ENCODE peak calls at places on chromosomes 6 and 20, in six cellular contexts. G is AG10803, M is left lung, F is HFF-Myc, Q is epithelial cell of proximal tubule, D is left ventricle myocardium inferior. K is an unnamed sample.

GRCh38 chr6:128784266-128784665 is 98.7 kb upstream of the LAMA2 start:
- DNase-seq in G (no peak), M (no peak), F (no peak), Q (no peak), D (no peak), K (no peak)

GRCh38 chr6:107822154-107823046 is 1.7 kb downstream of the SCML4 start:
- DNase-seq in G (no peak), M (no peak), F (no peak), Q (no peak), D (no peak), K (peak)

GRCh38 chr6:129184808-129185366 is 301.9 kb downstream of the LAMA2 start:
- DNase-seq in G (peak), M (no peak), F (no peak), Q (peak), D (no peak), K (no peak)

GRCh38 chr6:129946439-129947140 is 71.8 kb upstream of the L3MBTL3 start:
- DNase-seq in G (no peak), M (no peak), F (no peak), Q (no peak), D (no peak), K (no peak)

GRCh38 chr6:168796106-168796505 is 355.1 kb downstream of the SMOC2 start:
- DNase-seq in G (no peak), M (no peak), F (no peak), Q (no peak), D (no peak), K (no peak)

GRCh38 chr6:36829919-36830544 is 9.2 kb downstream of the CPNE5 start:
- DNase-seq in G (peak), M (no peak), F (no peak), Q (no peak), D (peak), K (no peak)

GRCh38 chr6:7126759-7127158 is 19.0 kb downstream of the RREB1 start:
- DNase-seq in G (no peak), M (no peak), F (no peak), Q (no peak), D (no peak), K (no peak)

GRCh38 chr6:40845588-40845987 is 193.4 kb downstream of the UNC5CL start:
- DNase-seq in G (peak), M (no peak), F (no peak), Q (no peak), D (no peak), K (peak)

GRCh38 chr6:160519603-160520042 is 144.5 kb downstream of the LPA start:
- DNase-seq in G (no peak), M (no peak), F (no peak), Q (no peak), D (no peak), K (peak)

GRCh38 chr6:161073940-161074339 is 82.4 kb downstream of the MAP3K4 start:
- DNase-seq in G (no peak), M (no peak), F (no peak), Q (no peak), D (no peak), K (no peak)

GRCh38 chr6:112691289-112691688 is 344.2 kb downstream of the RFPL4B start:
- DNase-seq in G (peak), M (no peak), F (no peak), Q (peak), D (no peak), K (peak)

GRCh38 chr6:109472132-109472995 is 10.7 kb downstream of the ZBTB24 start:
- DNase-seq in G (no peak), M (no peak), F (no peak), Q (no peak), D (no peak), K (no peak)

GRCh38 chr6:12851123-12851695 is 134.6 kb downstream of the PHACTR1 start:
- DNase-seq in G (peak), M (no peak), F (no peak), Q (no peak), D (no peak), K (no peak)

GRCh38 chr6:157656437-157657005 is 166.5 kb upstream of the SNX9 start:
- DNase-seq in G (no peak), M (no peak), F (no peak), Q (no peak), D (no peak), K (no peak)

GRCh38 chr6:119027465-119027864 is 51.0 kb downstream of the FAM184A start:
- DNase-seq in G (no peak), M (no peak), F (no peak), Q (no peak), D (no peak), K (no peak)

GRCh38 chr6:39204646-39205244 is 24.5 kb downstream of the KCNK5 start:
- DNase-seq in G (no peak), M (no peak), F (no peak), Q (no peak), D (no peak), K (no peak)

GRCh38 chr6:42766163-42766670 is 15.6 kb upstream of the BICRAL start:
- DNase-seq in G (peak), M (no peak), F (no peak), Q (no peak), D (no peak), K (peak)

GRCh38 chr20:53077373-53078205 is 105.4 kb downstream of the TSHZ2 start:
- DNase-seq in G (peak), M (no peak), F (no peak), Q (peak), D (no peak), K (no peak)

GRCh38 chr20:37230200-37230599 is 31.4 kb downstream of the GHRH start:
- DNase-seq in G (no peak), M (no peak), F (no peak), Q (no peak), D (no peak), K (no peak)

GRCh38 chr6:33316603-33317417 is 734 bp downstream of the ZBTB22 start:
- DNase-seq in G (no peak), M (peak), F (no peak), Q (no peak), D (peak), K (no peak)

GRCh38 chr6:47439348-47439668 is 38.3 kb upstream of the CD2AP start:
- DNase-seq in G (no peak), M (no peak), F (no peak), Q (no peak), D (no peak), K (no peak)

GRCh38 chr20:3248167-3248992 is 9.4 kb upstream of the SLC4A11 start:
- DNase-seq in G (peak), M (peak), F (no peak), Q (no peak), D (peak), K (peak)

GRCh38 chr6:113733386-113733785 is 123.8 kb upstream of the MARCKS start:
- DNase-seq in G (peak), M (no peak), F (peak), Q (no peak), D (no peak), K (no peak)

GRCh38 chr6:113731528-113731927 is 125.6 kb upstream of the MARCKS start:
- DNase-seq in G (no peak), M (no peak), F (no peak), Q (no peak), D (no peak), K (no peak)

GRCh38 chr6:113735487-113735886 is 121.7 kb upstream of the MARCKS start:
- DNase-seq in G (no peak), M (no peak), F (no peak), Q (no peak), D (no peak), K (no peak)

GRCh38 chr6:113734886-113735481 is 122.2 kb upstream of the MARCKS start:
- DNase-seq in G (peak), M (no peak), F (no peak), Q (no peak), D (no peak), K (peak)

DNA sequence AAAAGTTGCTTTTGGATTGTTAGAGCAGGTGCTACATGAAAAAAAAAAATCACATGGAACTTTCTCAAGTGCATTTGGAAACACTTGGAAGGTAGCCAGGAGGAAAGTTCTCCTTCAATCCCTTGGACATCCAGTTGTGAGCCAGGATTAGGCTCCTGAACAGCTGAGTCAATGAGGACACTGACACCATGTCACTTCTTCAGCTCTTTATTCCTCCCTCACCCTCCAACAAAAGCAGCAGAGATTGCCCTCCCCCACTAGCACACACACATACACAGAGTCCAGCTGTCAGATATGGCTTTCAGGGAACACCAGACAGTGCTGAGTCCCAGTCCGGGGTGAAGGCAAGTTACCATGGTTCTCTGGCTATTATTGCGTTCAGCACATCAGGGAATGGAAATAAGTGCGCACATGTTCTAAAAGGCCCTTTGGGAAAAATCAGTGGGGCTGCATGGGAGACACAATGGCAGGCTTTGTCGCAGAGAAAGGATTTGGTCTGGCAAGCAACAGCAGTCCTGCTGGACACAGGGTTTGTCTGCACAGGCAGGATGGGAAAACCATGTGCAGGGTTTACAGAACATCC is 124.7 kb upstream of the MARCKS start:
- DNase-seq in G (peak), M (no peak), F (peak), Q (no peak), D (peak), K (peak)
- TF ChIP-seq CTCF in G (no peak), M (no peak), F (peak), Q (peak), D (peak), K (peak)

DNA sequence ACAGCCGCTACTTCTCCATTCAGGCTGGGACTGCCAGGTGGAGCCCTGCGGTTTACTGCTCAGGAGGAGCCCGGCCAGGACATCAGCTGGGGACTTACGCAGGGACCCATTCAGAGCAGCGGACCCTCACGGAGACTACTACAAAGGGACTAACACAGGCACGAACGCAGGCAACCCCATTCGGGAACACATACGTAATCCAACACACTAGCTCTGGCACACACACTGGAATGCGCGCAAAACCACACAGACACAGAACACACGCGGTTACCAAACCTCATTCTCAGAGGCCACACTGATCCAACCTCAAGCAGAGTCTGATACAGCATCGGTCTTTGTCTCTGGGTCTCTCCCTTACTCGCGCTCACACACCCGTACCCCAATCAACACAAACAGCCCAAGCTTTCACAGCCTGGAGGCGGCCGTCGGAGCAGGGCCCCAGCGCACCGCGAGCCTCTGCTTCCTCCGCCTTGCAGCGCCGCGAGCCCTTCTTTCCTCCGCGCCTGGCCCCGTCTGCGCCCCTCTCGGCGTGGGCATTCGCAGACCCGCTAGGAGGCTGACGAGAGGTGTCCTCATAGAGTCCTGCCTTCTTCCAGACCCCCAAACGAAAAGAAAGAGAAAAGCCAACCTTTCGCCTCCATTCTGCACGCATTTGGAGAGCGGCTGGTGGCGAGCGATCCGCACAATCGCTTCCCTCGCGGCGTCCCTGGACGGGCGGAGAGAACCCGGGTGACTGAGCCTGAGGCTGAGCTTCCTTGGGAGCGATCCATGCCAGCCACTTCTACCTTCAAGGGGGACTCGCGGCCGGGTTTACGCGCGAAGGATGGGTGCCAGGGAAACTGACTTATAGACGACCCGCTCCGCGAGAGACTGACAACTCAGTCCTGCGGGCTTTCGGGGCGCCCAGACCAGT is 961 bp upstream of the SLC32A1 start:
- DNase-seq in G (peak), M (no peak), F (no peak), Q (no peak), D (no peak), K (peak)
- H3K4me3 ChIP-seq in G (no peak), M (no peak), F (no peak), Q (no peak), D (no peak), K (no peak)

GRCh38 chr20:23605867-23606651 is at the start of gene CST9:
- DNase-seq in G (no peak), M (no peak), F (no peak), Q (no peak), D (no peak), K (no peak)

GRCh38 chr20:23606652-23607049 is 934 bp upstream of the CST9 start:
- DNase-seq in G (peak), M (peak), F (peak), Q (no peak), D (peak), K (peak)

GRCh38 chr20:23608251-23608846 is 2.6 kb upstream of the CST9 start:
- DNase-seq in G (no peak), M (no peak), F (no peak), Q (no peak), D (no peak), K (no peak)

GRCh38 chr20:23609486-23610109 is 3.9 kb upstream of the CST9 start:
- DNase-seq in G (no peak), M (no peak), F (no peak), Q (no peak), D (no peak), K (peak)

GRCh38 chr20:23607497-23608245 is 2.0 kb upstream of the CST9 start:
- DNase-seq in G (no peak), M (no peak), F (no peak), Q (no peak), D (no peak), K (no peak)
- TF ChIP-seq CTCF in G (no peak), M (no peak), F (no peak), Q (no peak), D (no peak), K (no peak)

GRCh38 chr6:25369450-25370086 is 90.4 kb downstream of the CARMIL1 start:
- DNase-seq in G (peak), M (no peak), F (no peak), Q (no peak), D (no peak), K (no peak)
- H3K4me3 ChIP-seq in G (no peak), M (no peak), F (no peak), Q (peak), D (no peak), K (no peak)

GRCh38 chr20:25624500-25624939 is 706 bp upstream of the NANP start:
- DNase-seq in G (no peak), M (no peak), F (no peak), Q (no peak), D (no peak), K (peak)

GRCh38 chr20:25622049-25622448 is 1.8 kb downstream of the NANP start:
- DNase-seq in G (no peak), M (no peak), F (no peak), Q (no peak), D (no peak), K (no peak)

GRCh38 chr20:25623225-25623735 is 534 bp downstream of the NANP start:
- DNase-seq in G (peak), M (peak), F (no peak), Q (no peak), D (peak), K (peak)

GRCh38 chr20:25622450-25623224 is 1.2 kb downstream of the NANP start:
- DNase-seq in G (no peak), M (no peak), F (no peak), Q (no peak), D (no peak), K (peak)

GRCh38 chr20:25623736-25624499 is at the start of gene NANP:
- DNase-seq in G (peak), M (peak), F (peak), Q (peak), D (peak), K (peak)
- TF ChIP-seq CTCF in G (no peak), M (no peak), F (no peak), Q (no peak), D (no peak), K (peak)